ENCODE peak calls at places on chromosomes 2 and 18, in ten cellular contexts. One of them, this sample, is unnamed. For H3K4me1 and H3K36me3, the result is how much of the 10 kb centered on the place peaks cover.

GRCh38 chr2:197209274-197209673 is 101.3 kb downstream of the ANKRD44 start:
- DNase-seq in CD8-positive, alpha-beta memory T cell: no peak
- DNase-seq in mesendoderm: peak
- DNase-seq in adrenal gland: no peak
- DNase-seq in cardiac muscle cell: no peak
- DNase-seq in CD8-positive, alpha-beta T cell: no peak
- DNase-seq in lower lobe of right lung: no peak
- DNase-seq in body of pancreas: no peak
- DNase-seq in left lung: no peak
- DNase-seq in gastrocnemius medialis: no peak
- DNase-seq in this sample: no peak

GRCh38 chr2:196241175-196241574 is 69.8 kb upstream of the STK17B start:
- DNase-seq in CD8-positive, alpha-beta memory T cell: no peak
- DNase-seq in mesendoderm: no peak
- DNase-seq in adrenal gland: no peak
- DNase-seq in cardiac muscle cell: no peak
- DNase-seq in CD8-positive, alpha-beta T cell: no peak
- DNase-seq in lower lobe of right lung: no peak
- DNase-seq in body of pancreas: no peak
- DNase-seq in left lung: no peak
- DNase-seq in gastrocnemius medialis: no peak
- DNase-seq in this sample: no peak

GRCh38 chr18:75088021-75088506 is 120.9 kb downstream of the PTGR3 start:
- DNase-seq in CD8-positive, alpha-beta memory T cell: no peak
- DNase-seq in mesendoderm: no peak
- DNase-seq in adrenal gland: peak
- DNase-seq in cardiac muscle cell: no peak
- DNase-seq in CD8-positive, alpha-beta T cell: no peak
- DNase-seq in lower lobe of right lung: no peak
- DNase-seq in body of pancreas: no peak
- DNase-seq in left lung: no peak
- DNase-seq in gastrocnemius medialis: no peak
- DNase-seq in this sample: no peak

GRCh38 chr2:105796791-105797190 is 52.1 kb downstream of the NCK2 start:
- DNase-seq in CD8-positive, alpha-beta memory T cell: no peak
- DNase-seq in mesendoderm: no peak
- DNase-seq in adrenal gland: no peak
- DNase-seq in cardiac muscle cell: no peak
- DNase-seq in CD8-positive, alpha-beta T cell: no peak
- DNase-seq in lower lobe of right lung: no peak
- DNase-seq in body of pancreas: no peak
- DNase-seq in left lung: no peak
- DNase-seq in gastrocnemius medialis: no peak
- DNase-seq in this sample: no peak

GRCh38 chr2:236444187-236444586 is 125.4 kb upstream of the ACKR3 start:
- DNase-seq in CD8-positive, alpha-beta memory T cell: no peak
- DNase-seq in mesendoderm: no peak
- DNase-seq in adrenal gland: no peak
- DNase-seq in cardiac muscle cell: no peak
- DNase-seq in CD8-positive, alpha-beta T cell: no peak
- DNase-seq in lower lobe of right lung: no peak
- DNase-seq in body of pancreas: no peak
- DNase-seq in left lung: no peak
- DNase-seq in gastrocnemius medialis: no peak
- DNase-seq in this sample: no peak

GRCh38 chr2:219704878-219705277 is 77.4 kb downstream of the SLC4A3 start:
- DNase-seq in CD8-positive, alpha-beta memory T cell: no peak
- DNase-seq in mesendoderm: no peak
- DNase-seq in adrenal gland: no peak
- DNase-seq in cardiac muscle cell: no peak
- DNase-seq in CD8-positive, alpha-beta T cell: no peak
- DNase-seq in lower lobe of right lung: no peak
- DNase-seq in body of pancreas: no peak
- DNase-seq in left lung: no peak
- DNase-seq in gastrocnemius medialis: no peak
- DNase-seq in this sample: no peak

GRCh38 chr18:26978812-26979341 is 113.4 kb upstream of the AQP4 start:
- DNase-seq in CD8-positive, alpha-beta memory T cell: no peak
- DNase-seq in mesendoderm: no peak
- DNase-seq in adrenal gland: no peak
- DNase-seq in cardiac muscle cell: no peak
- DNase-seq in CD8-positive, alpha-beta T cell: no peak
- DNase-seq in lower lobe of right lung: no peak
- DNase-seq in body of pancreas: no peak
- DNase-seq in left lung: no peak
- DNase-seq in gastrocnemius medialis: no peak
- DNase-seq in this sample: no peak

GRCh38 chr2:54903736-54904554 is 146.3 kb downstream of the RTN4 start:
- DNase-seq in CD8-positive, alpha-beta memory T cell: peak
- DNase-seq in mesendoderm: peak
- DNase-seq in adrenal gland: peak
- DNase-seq in cardiac muscle cell: no peak
- DNase-seq in CD8-positive, alpha-beta T cell: peak
- DNase-seq in lower lobe of right lung: no peak
- DNase-seq in body of pancreas: no peak
- DNase-seq in left lung: peak
- DNase-seq in gastrocnemius medialis: peak
- DNase-seq in this sample: peak

GRCh38 chr2:26430826-26431225 is 29.1 kb downstream of the DRC1 start:
- DNase-seq in CD8-positive, alpha-beta memory T cell: no peak
- DNase-seq in mesendoderm: peak
- DNase-seq in adrenal gland: no peak
- DNase-seq in cardiac muscle cell: no peak
- DNase-seq in CD8-positive, alpha-beta T cell: no peak
- DNase-seq in lower lobe of right lung: no peak
- DNase-seq in body of pancreas: no peak
- DNase-seq in left lung: no peak
- DNase-seq in gastrocnemius medialis: no peak
- DNase-seq in this sample: no peak

GRCh38 chr18:61459896-61460295 is 126.7 kb downstream of the CDH20 start:
- DNase-seq in CD8-positive, alpha-beta memory T cell: no peak
- DNase-seq in mesendoderm: no peak
- DNase-seq in adrenal gland: no peak
- DNase-seq in cardiac muscle cell: no peak
- DNase-seq in CD8-positive, alpha-beta T cell: no peak
- DNase-seq in lower lobe of right lung: no peak
- DNase-seq in body of pancreas: no peak
- DNase-seq in left lung: no peak
- DNase-seq in gastrocnemius medialis: no peak
- DNase-seq in this sample: no peak

GRCh38 chr2:12721571-12722444 is 5.1 kb downstream of the TRIB2 start:
- DNase-seq in CD8-positive, alpha-beta memory T cell: no peak
- DNase-seq in mesendoderm: no peak
- DNase-seq in adrenal gland: no peak
- DNase-seq in cardiac muscle cell: no peak
- DNase-seq in CD8-positive, alpha-beta T cell: no peak
- DNase-seq in lower lobe of right lung: no peak
- DNase-seq in body of pancreas: no peak
- DNase-seq in left lung: no peak
- DNase-seq in gastrocnemius medialis: no peak
- DNase-seq in this sample: peak

GRCh38 chr18:12403601-12404506 is 3.9 kb upstream of the PRELID3A start:
- DNase-seq in CD8-positive, alpha-beta memory T cell: no peak
- DNase-seq in mesendoderm: no peak
- DNase-seq in adrenal gland: no peak
- DNase-seq in cardiac muscle cell: no peak
- DNase-seq in CD8-positive, alpha-beta T cell: no peak
- DNase-seq in lower lobe of right lung: no peak
- DNase-seq in body of pancreas: no peak
- DNase-seq in left lung: no peak
- DNase-seq in gastrocnemius medialis: no peak
- DNase-seq in this sample: peak

GRCh38 chr2:27792759-27793158 is 21.2 kb downstream of the MRPL33 start:
- DNase-seq in CD8-positive, alpha-beta memory T cell: no peak
- DNase-seq in mesendoderm: no peak
- DNase-seq in adrenal gland: no peak
- DNase-seq in cardiac muscle cell: no peak
- DNase-seq in CD8-positive, alpha-beta T cell: no peak
- DNase-seq in lower lobe of right lung: no peak
- DNase-seq in body of pancreas: no peak
- DNase-seq in left lung: no peak
- DNase-seq in gastrocnemius medialis: no peak
- DNase-seq in this sample: no peak

DNA sequence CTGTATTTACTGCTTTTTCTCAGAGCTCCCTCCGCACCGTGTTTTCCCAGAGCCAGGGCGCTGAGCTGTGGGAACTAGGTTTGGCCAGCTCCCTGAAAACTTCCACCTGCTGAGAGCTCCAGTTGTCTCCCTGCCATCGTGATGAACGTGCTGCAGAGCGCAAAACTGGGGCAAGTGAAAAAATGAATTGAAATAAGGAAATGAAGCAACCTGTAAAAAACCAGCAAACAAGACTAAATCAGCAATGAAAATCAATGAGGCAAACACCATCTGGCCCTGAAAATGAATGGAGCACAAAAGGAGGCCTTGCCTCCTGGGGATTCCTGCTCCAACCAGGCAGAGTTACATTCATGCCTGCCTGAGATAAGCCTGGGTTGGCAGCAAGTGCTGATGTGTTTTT is 129.9 kb downstream of the MARCHF4 start:
- DNase-seq in CD8-positive, alpha-beta memory T cell: no peak
- DNase-seq in mesendoderm: no peak
- DNase-seq in adrenal gland: no peak
- DNase-seq in cardiac muscle cell: no peak
- DNase-seq in CD8-positive, alpha-beta T cell: no peak
- DNase-seq in lower lobe of right lung: no peak
- DNase-seq in body of pancreas: no peak
- DNase-seq in left lung: no peak
- DNase-seq in gastrocnemius medialis: no peak
- DNase-seq in this sample: no peak
- H3K4me1 ChIP-seq in CD8-positive, alpha-beta memory T cell: under half
- H3K4me1 ChIP-seq in mesendoderm: under half
- H3K4me1 ChIP-seq in adrenal gland: under half
- H3K4me1 ChIP-seq in cardiac muscle cell: under half
- H3K4me1 ChIP-seq in CD8-positive, alpha-beta T cell: under half
- H3K4me1 ChIP-seq in lower lobe of right lung: under half
- H3K4me1 ChIP-seq in body of pancreas: under half
- H3K4me1 ChIP-seq in left lung: under half
- H3K4me1 ChIP-seq in gastrocnemius medialis: under half
- H3K4me1 ChIP-seq in this sample: under half

DNA sequence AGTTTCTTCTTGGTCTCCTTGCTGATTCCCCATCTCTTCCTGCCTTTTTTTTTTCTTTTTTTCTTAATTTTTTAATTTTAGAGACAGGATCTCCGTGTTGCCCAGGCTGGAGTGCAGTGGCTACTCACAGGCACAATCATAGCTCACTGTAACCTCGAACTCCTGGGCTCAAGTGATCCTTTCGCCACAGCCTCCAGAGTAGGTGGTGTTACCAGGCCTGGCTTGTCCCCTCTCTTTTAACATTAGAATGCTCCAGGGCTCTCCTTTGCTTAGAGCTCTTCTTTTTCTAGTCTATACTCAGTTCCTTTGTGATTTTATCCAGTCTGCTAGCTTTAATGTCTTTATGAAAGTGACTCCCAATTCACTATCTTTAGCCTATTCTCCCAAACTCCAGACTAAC is 89.2 kb downstream of the ARHGEF33 start:
- DNase-seq in CD8-positive, alpha-beta memory T cell: no peak
- DNase-seq in mesendoderm: no peak
- DNase-seq in adrenal gland: no peak
- DNase-seq in cardiac muscle cell: no peak
- DNase-seq in CD8-positive, alpha-beta T cell: no peak
- DNase-seq in lower lobe of right lung: no peak
- DNase-seq in body of pancreas: no peak
- DNase-seq in left lung: no peak
- DNase-seq in gastrocnemius medialis: no peak
- DNase-seq in this sample: no peak
- H3K27ac ChIP-seq in CD8-positive, alpha-beta memory T cell: no peak
- H3K27ac ChIP-seq in mesendoderm: no peak
- H3K27ac ChIP-seq in adrenal gland: no peak
- H3K27ac ChIP-seq in cardiac muscle cell: no peak
- H3K27ac ChIP-seq in CD8-positive, alpha-beta T cell: no peak
- H3K27ac ChIP-seq in lower lobe of right lung: no peak
- H3K27ac ChIP-seq in body of pancreas: no peak
- H3K27ac ChIP-seq in left lung: peak
- H3K27ac ChIP-seq in gastrocnemius medialis: no peak
- H3K27ac ChIP-seq in this sample: no peak

DNA sequence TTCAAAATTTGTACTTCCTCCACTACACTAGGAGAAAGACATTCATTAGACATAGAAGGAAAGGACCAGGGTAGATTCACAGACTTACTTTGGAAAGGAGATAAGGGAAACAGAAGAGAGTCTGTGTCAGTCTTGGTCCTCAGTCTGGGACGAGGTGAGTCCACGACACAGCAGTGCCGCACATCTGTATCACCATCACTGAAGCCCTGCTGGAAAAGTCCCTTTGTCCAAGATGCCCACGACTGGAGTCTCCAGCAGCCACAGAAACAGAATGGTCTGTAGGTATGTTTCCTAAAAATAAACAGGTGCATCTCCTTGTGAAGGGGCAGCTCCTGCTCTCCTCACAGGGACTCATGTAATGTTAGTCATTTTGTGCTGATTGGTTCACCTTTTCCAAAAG is 27.4 kb downstream of the COX7A2L start:
- DNase-seq in CD8-positive, alpha-beta memory T cell: no peak
- DNase-seq in mesendoderm: no peak
- DNase-seq in adrenal gland: no peak
- DNase-seq in cardiac muscle cell: no peak
- DNase-seq in CD8-positive, alpha-beta T cell: no peak
- DNase-seq in lower lobe of right lung: no peak
- DNase-seq in body of pancreas: no peak
- DNase-seq in left lung: no peak
- DNase-seq in gastrocnemius medialis: no peak
- DNase-seq in this sample: no peak
- H3K36me3 ChIP-seq in CD8-positive, alpha-beta memory T cell: half or more
- H3K36me3 ChIP-seq in mesendoderm: under half
- H3K36me3 ChIP-seq in adrenal gland: under half
- H3K36me3 ChIP-seq in cardiac muscle cell: half or more
- H3K36me3 ChIP-seq in CD8-positive, alpha-beta T cell: under half
- H3K36me3 ChIP-seq in lower lobe of right lung: half or more
- H3K36me3 ChIP-seq in body of pancreas: under half
- H3K36me3 ChIP-seq in left lung: half or more
- H3K36me3 ChIP-seq in gastrocnemius medialis: under half
- H3K36me3 ChIP-seq in this sample: half or more

DNA sequence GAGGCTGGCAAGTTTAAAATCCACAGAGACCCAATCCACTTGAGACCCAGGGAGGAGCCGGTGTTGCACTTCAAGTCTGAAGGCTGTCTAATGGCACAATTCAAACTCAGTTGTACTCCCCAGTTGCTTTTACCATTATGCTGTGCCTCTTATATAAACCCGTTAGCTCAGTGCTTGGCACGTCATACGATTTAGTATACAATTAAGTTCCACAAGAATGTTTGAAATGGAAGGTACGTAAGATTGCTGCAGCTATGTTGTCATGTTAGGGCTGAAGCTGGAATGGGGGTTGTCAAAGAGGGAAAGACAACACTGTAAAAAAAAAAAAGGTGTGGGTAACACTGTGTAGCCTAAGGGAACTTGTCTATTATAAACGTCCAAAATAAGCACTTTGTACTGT is 30.2 kb downstream of the LIMS1 start:
- DNase-seq in CD8-positive, alpha-beta memory T cell: no peak
- DNase-seq in mesendoderm: no peak
- DNase-seq in adrenal gland: no peak
- DNase-seq in cardiac muscle cell: no peak
- DNase-seq in CD8-positive, alpha-beta T cell: no peak
- DNase-seq in lower lobe of right lung: no peak
- DNase-seq in body of pancreas: no peak
- DNase-seq in left lung: no peak
- DNase-seq in gastrocnemius medialis: no peak
- DNase-seq in this sample: no peak
- H3K4me1 ChIP-seq in CD8-positive, alpha-beta memory T cell: under half
- H3K4me1 ChIP-seq in mesendoderm: under half
- H3K4me1 ChIP-seq in adrenal gland: under half
- H3K4me1 ChIP-seq in cardiac muscle cell: under half
- H3K4me1 ChIP-seq in CD8-positive, alpha-beta T cell: under half
- H3K4me1 ChIP-seq in lower lobe of right lung: under half
- H3K4me1 ChIP-seq in body of pancreas: under half
- H3K4me1 ChIP-seq in left lung: under half
- H3K4me1 ChIP-seq in gastrocnemius medialis: half or more
- H3K4me1 ChIP-seq in this sample: under half

This sample was measured in SJCRH30.